ENCODE peak calls at places on chromosomes 1 and 21, in five cellular contexts. K is adrenal gland, J is astrocyte of the spinal cord, F is OCI-LY7, B is ovary. Y is an unnamed sample.

GRCh38 chr1:63883494-63884235 is 109.8 kb downstream of the ROR1 start:
- DNase-seq in K (no peak), J (no peak), F (no peak), B (no peak), Y (no peak)

GRCh38 chr1:225426395-225427248 is 1.2 kb downstream of the LBR start:
- DNase-seq in K (no peak), J (peak; percentile 33), F (peak; percentile 73), B (peak; percentile 40), Y (peak; percentile 54)

GRCh38 chr1:208228026-208228425 is 16.2 kb downstream of the PLXNA2 start:
- DNase-seq in K (no peak), J (no peak), F (no peak), B (no peak), Y (no peak)

GRCh38 chr1:150076066-150076465 is 8.5 kb downstream of the VPS45 start:
- DNase-seq in K (no peak), J (no peak), F (no peak), B (no peak), Y (no peak)

GRCh38 chr1:152970495-152970894 is at the start of gene SPRR4:
- DNase-seq in K (no peak), J (no peak), F (no peak), B (no peak), Y (no peak)

GRCh38 chr1:100265562-100265930 is 470 bp upstream of the RTCA start:
- DNase-seq in K (no peak), J (no peak), F (no peak), B (peak; percentile 33), Y (peak; percentile 47)

GRCh38 chr1:92488832-92489231 is 2.1 kb upstream of the GFI1 start:
- DNase-seq in K (no peak), J (no peak), F (no peak), B (no peak), Y (no peak)

GRCh38 chr1:9120312-9120958 is 8.5 kb downstream of the GPR157 start:
- DNase-seq in K (no peak), J (no peak), F (no peak), B (no peak), Y (no peak)

GRCh38 chr1:79151006-79151796 is 144.7 kb upstream of the ADGRL4 start:
- DNase-seq in K (no peak), J (peak; percentile 9), F (no peak), B (no peak), Y (no peak)

GRCh38 chr1:150551784-150552691 is 2.8 kb downstream of the ADAMTSL4 start:
- DNase-seq in K (peak; percentile 91), J (peak; percentile 84), F (no peak), B (peak; percentile 97), Y (peak; percentile 47)

GRCh38 chr1:216193839-216194443 is 229.3 kb downstream of the USH2A start:
- DNase-seq in K (no peak), J (no peak), F (no peak), B (no peak), Y (no peak)

GRCh38 chr1:166974647-166975345 is 544 bp downstream of the ILDR2 start:
- DNase-seq in K (no peak), J (no peak), F (peak; percentile 38), B (no peak), Y (peak; percentile 79)

GRCh38 chr1:167693425-167694045 is 28.2 kb upstream of the MPZL1 start:
- DNase-seq in K (no peak), J (no peak), F (no peak), B (no peak), Y (no peak)

GRCh38 chr1:165854101-165854845 is 26.9 kb downstream of the UCK2 start:
- DNase-seq in K (no peak), J (peak; percentile 90), F (no peak), B (no peak), Y (no peak)

GRCh38 chr1:227934476-227935313 is 13.0 kb downstream of the WNT9A start:
- DNase-seq in K (peak; percentile 57), J (peak; percentile 70), F (no peak), B (peak; percentile 61), Y (peak; percentile 78)

GRCh38 chr1:203366476-203366875 is 15.6 kb upstream of the FMOD start:
- DNase-seq in K (no peak), J (no peak), F (no peak), B (peak; percentile 8), Y (no peak)

GRCh38 chr1:180269848-180270766 is 40.0 kb downstream of the LHX4 start:
- DNase-seq in K (no peak), J (no peak), F (no peak), B (no peak), Y (no peak)

GRCh38 chr1:235502601-235503332 is 1.5 kb downstream of the B3GALNT2 start:
- DNase-seq in K (no peak), J (peak; percentile 47), F (no peak), B (no peak), Y (no peak)

GRCh38 chr1:180248176-180248575 is 18.1 kb downstream of the LHX4 start:
- DNase-seq in K (no peak), J (no peak), F (no peak), B (no peak), Y (no peak)

GRCh38 chr1:204089044-204089751 is 16.3 kb downstream of the SOX13 start:
- DNase-seq in K (peak; percentile 65), J (peak; percentile 28), F (no peak), B (peak; percentile 76), Y (no peak)

GRCh38 chr1:42046772-42047552 is 106.2 kb upstream of the GUCA2B start:
- DNase-seq in K (peak; percentile 48), J (no peak), F (no peak), B (no peak), Y (no peak)

GRCh38 chr1:109497449-109498160 is 3.7 kb downstream of the CYB561D1 start:
- DNase-seq in K (no peak), J (no peak), F (no peak), B (no peak), Y (no peak)

GRCh38 chr1:10973552-10973951 is 38.9 kb upstream of the TARDBP start:
- DNase-seq in K (no peak), J (no peak), F (no peak), B (no peak), Y (no peak)

GRCh38 chr1:198540580-198540979 is at the start of gene ATP6V1G3:
- DNase-seq in K (no peak), J (no peak), F (no peak), B (no peak), Y (no peak)

GRCh38 chr1:175410560-175410959 is 218.0 kb upstream of the KIAA0040 start:
- DNase-seq in K (no peak), J (no peak), F (no peak), B (no peak), Y (peak; percentile 13)

GRCh38 chr1:22736496-22737088 is 26.0 kb downstream of the EPHB2 start:
- DNase-seq in K (no peak), J (no peak), F (no peak), B (no peak), Y (no peak)

GRCh38 chr1:8116892-8117262 is 90.8 kb upstream of the ERRFI1 start:
- DNase-seq in K (no peak), J (peak; percentile 91), F (no peak), B (peak; percentile 87), Y (no peak)

GRCh38 chr1:180040034-180040433 is 85.4 kb downstream of the CEP350 start:
- DNase-seq in K (peak; percentile 38), J (peak; percentile 63), F (no peak), B (no peak), Y (no peak)

GRCh38 chr1:157753611-157754010 is 23.3 kb downstream of the FCRL2 start:
- DNase-seq in K (no peak), J (no peak), F (no peak), B (no peak), Y (no peak)

GRCh38 chr1:61942856-61943255 is 200.6 kb downstream of the PATJ start:
- DNase-seq in K (no peak), J (no peak), F (no peak), B (no peak), Y (no peak)

GRCh38 chr1:154536570-154536969 is 21.9 kb downstream of the UBE2Q1 start:
- DNase-seq in K (no peak), J (no peak), F (no peak), B (no peak), Y (no peak)

GRCh38 chr1:201565771-201566528 is 27.0 kb downstream of the NAV1 start:
- DNase-seq in K (no peak), J (no peak), F (no peak), B (no peak), Y (no peak)

GRCh38 chr1:9466780-9467755 is 72.2 kb upstream of the SLC25A33 start:
- DNase-seq in K (no peak), J (no peak), F (no peak), B (peak; percentile 68), Y (no peak)

GRCh38 chr1:180250883-180251509 is 20.9 kb downstream of the LHX4 start:
- DNase-seq in K (no peak), J (no peak), F (no peak), B (no peak), Y (no peak)

DNA sequence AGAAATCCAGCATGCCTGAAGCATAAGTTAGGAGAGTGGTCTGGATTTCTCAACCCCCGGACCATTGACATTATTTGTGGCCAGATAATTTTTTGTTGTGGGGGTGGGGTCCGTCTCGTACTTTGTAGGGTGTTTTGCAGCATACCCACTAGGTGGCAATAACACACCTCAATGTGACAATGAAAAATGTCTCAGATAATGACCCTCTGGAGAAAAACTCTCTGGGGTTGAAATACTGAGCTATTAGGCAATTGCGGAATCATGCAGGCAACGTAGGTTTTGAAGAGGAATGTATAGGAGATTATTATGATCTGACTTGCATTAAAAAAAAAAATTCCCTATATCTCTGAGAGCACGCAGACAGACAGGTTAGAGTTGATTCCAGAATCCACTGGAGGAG is 25.3 kb upstream of the RRP15 start:
- DNase-seq in K (no peak), J (no peak), F (peak; percentile 46), B (no peak), Y (peak; percentile 4)
- TF ChIP-seq CTCF in K (no peak), J (no peak), F (peak; percentile 84), B (no peak), Y (peak; percentile 40)

DNA sequence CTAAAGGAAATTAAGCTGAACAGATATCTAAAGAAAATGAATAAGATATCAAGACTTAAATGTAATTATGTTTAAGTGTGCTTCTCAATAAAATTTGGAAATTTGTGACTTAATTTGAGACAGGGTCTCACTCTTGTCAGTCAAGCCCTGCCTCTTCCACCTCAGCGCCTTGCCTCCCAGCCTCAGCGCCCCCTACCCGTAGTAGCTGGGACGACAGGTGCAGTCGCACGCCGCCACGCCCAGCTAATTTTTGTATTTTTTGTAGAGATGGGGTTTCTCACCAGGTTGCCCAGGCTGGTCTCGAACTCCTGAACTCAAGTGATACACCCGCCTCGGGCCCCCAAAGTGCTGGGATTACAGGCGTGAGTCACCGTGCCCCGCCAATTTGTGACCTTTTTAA is 117.0 kb downstream of the CLEC20A start:
- DNase-seq in K (no peak), J (no peak), F (no peak), B (no peak), Y (peak; percentile 8)
- TF ChIP-seq CTCF in K (no peak), J (peak; percentile 35), F (peak; percentile 69), B (no peak), Y (peak; percentile 34)

DNA sequence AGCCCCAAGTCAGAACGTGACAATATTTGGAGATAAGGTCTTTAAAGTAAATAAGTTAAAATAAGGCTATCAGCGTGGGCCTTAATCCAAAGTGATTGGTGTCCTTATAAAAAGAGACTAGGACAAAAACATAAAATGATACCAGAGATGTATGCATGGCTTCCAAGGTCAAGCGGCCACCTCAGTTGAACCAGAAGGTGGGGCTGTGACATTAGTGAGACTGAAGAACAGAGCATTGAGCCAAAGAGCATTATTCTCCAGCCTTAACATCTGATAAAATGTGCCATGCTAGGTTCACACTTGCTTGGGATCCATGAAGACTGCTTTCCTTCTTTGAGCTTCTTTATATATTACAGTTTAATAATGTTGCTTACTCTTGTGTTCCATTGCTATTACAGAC is 554.6 kb downstream of the PLA2G4A start:
- DNase-seq in K (no peak), J (no peak), F (no peak), B (no peak), Y (no peak)
- TF ChIP-seq CTCF in K (no peak), J (peak; percentile 16), F (peak; percentile 29), B (no peak), Y (no peak)

GRCh38 chr21:41777934-41778815 is 11.3 kb upstream of the RIPK4 start:
- DNase-seq in K (peak; percentile 89), J (peak; percentile 72), F (peak; percentile 28), B (peak; percentile 88), Y (peak; percentile 49)
- TF ChIP-seq CTCF in K (peak; percentile 97), J (peak; percentile 81), F (peak; percentile 71), B (peak; percentile 75), Y (peak; percentile 54)

Y was measured in activated CD8-positive, alpha-beta T cell treated with anti-CD3 and anti-CD28 coated beads for 36 hours.